ENCODE peak calls at places on chromosome 6, in seven cellular contexts. One of them, this sample, is unnamed.

GRCh38 chr6:149028767-149029405 is 282.1 kb downstream of the UST start:
- DNase-seq in IMR-90: peak; percentile 95
- DNase-seq in trophoblast cell: peak; percentile 53
- DNase-seq in mesendoderm: peak; percentile 78
- DNase-seq in neuronal stem cell: peak; percentile 77
- DNase-seq in mesenchymal stem cell: peak; percentile 83
- DNase-seq in H1: no peak
- DNase-seq in this sample: no peak

GRCh38 chr6:137234505-137234863 is 15.3 kb upstream of the IFNGR1 start:
- DNase-seq in H1: no peak
- DNase-seq in IMR-90: no peak
- DNase-seq in trophoblast cell: no peak
- DNase-seq in mesendoderm: no peak
- DNase-seq in neuronal stem cell: no peak
- DNase-seq in mesenchymal stem cell: no peak
- DNase-seq in this sample: no peak

GRCh38 chr6:90676516-90676915 is 89.6 kb upstream of the MAP3K7 start:
- DNase-seq in mesendoderm: peak; percentile 99
- DNase-seq in trophoblast cell: no peak
- DNase-seq in mesenchymal stem cell: no peak
- DNase-seq in neuronal stem cell: no peak
- DNase-seq in IMR-90: no peak
- DNase-seq in H1: peak; percentile 74
- DNase-seq in this sample: peak; percentile 90

GRCh38 chr6:24910331-24910849 is 25.4 kb downstream of the RIPOR2 start:
- DNase-seq in H1: no peak
- DNase-seq in trophoblast cell: no peak
- DNase-seq in mesenchymal stem cell: no peak
- DNase-seq in mesendoderm: peak; percentile 40
- DNase-seq in neuronal stem cell: no peak
- DNase-seq in IMR-90: no peak
- DNase-seq in this sample: peak; percentile 46

GRCh38 chr6:167798453-167798852 is 28.3 kb upstream of the AFDN start:
- DNase-seq in IMR-90: no peak
- DNase-seq in mesendoderm: peak; percentile 57
- DNase-seq in trophoblast cell: no peak
- DNase-seq in mesenchymal stem cell: no peak
- DNase-seq in neuronal stem cell: no peak
- DNase-seq in H1: no peak
- DNase-seq in this sample: no peak

GRCh38 chr6:36358235-36358915 is 21.7 kb upstream of the BNIP5 start:
- DNase-seq in trophoblast cell: no peak
- DNase-seq in mesendoderm: no peak
- DNase-seq in H1: no peak
- DNase-seq in IMR-90: peak; percentile 42
- DNase-seq in neuronal stem cell: no peak
- DNase-seq in mesenchymal stem cell: peak; percentile 32
- DNase-seq in this sample: no peak

GRCh38 chr6:55882731-55883595 is 7.6 kb upstream of the BMP5 start:
- DNase-seq in neuronal stem cell: no peak
- DNase-seq in mesendoderm: peak; percentile 59
- DNase-seq in H1: no peak
- DNase-seq in mesenchymal stem cell: peak; percentile 73
- DNase-seq in IMR-90: peak; percentile 84
- DNase-seq in trophoblast cell: peak; percentile 26
- DNase-seq in this sample: no peak

GRCh38 chr6:121865811-121866210 is 430.4 kb downstream of the GJA1 start:
- DNase-seq in neuronal stem cell: no peak
- DNase-seq in H1: no peak
- DNase-seq in mesendoderm: peak; percentile 63
- DNase-seq in IMR-90: no peak
- DNase-seq in trophoblast cell: no peak
- DNase-seq in mesenchymal stem cell: no peak
- DNase-seq in this sample: no peak

GRCh38 chr6:52160468-52161104 is 25.6 kb upstream of the IL17A start:
- DNase-seq in neuronal stem cell: no peak
- DNase-seq in H1: no peak
- DNase-seq in mesendoderm: no peak
- DNase-seq in trophoblast cell: no peak
- DNase-seq in mesenchymal stem cell: no peak
- DNase-seq in IMR-90: no peak
- DNase-seq in this sample: no peak

GRCh38 chr6:71205336-71205956 is 83.2 kb upstream of the OGFRL1 start:
- DNase-seq in mesendoderm: no peak
- DNase-seq in IMR-90: peak; percentile 51
- DNase-seq in neuronal stem cell: no peak
- DNase-seq in trophoblast cell: no peak
- DNase-seq in mesenchymal stem cell: peak; percentile 36
- DNase-seq in H1: no peak
- DNase-seq in this sample: no peak

GRCh38 chr6:43801489-43802181 is 31.6 kb downstream of the VEGFA start:
- DNase-seq in H1: no peak
- DNase-seq in neuronal stem cell: no peak
- DNase-seq in mesenchymal stem cell: no peak
- DNase-seq in trophoblast cell: no peak
- DNase-seq in IMR-90: no peak
- DNase-seq in mesendoderm: no peak
- DNase-seq in this sample: no peak

GRCh38 chr6:10332121-10332520 is 82.8 kb downstream of the TFAP2A start:
- DNase-seq in H1: no peak
- DNase-seq in mesendoderm: no peak
- DNase-seq in neuronal stem cell: no peak
- DNase-seq in IMR-90: no peak
- DNase-seq in trophoblast cell: peak; percentile 39
- DNase-seq in mesenchymal stem cell: no peak
- DNase-seq in this sample: no peak

GRCh38 chr6:83853178-83853967 is at the start of gene RIPPLY2:
- DNase-seq in IMR-90: peak; percentile 20
- DNase-seq in mesenchymal stem cell: peak; percentile 44
- DNase-seq in H1: peak; percentile 15
- DNase-seq in trophoblast cell: no peak
- DNase-seq in mesendoderm: peak; percentile 61
- DNase-seq in neuronal stem cell: peak; percentile 45
- DNase-seq in this sample: peak; percentile 65

GRCh38 chr6:128305976-128306375 is 214.4 kb downstream of the PTPRK start:
- DNase-seq in H1: no peak
- DNase-seq in neuronal stem cell: no peak
- DNase-seq in mesenchymal stem cell: no peak
- DNase-seq in mesendoderm: no peak
- DNase-seq in trophoblast cell: no peak
- DNase-seq in IMR-90: peak; percentile 45
- DNase-seq in this sample: no peak

GRCh38 chr6:150567823-150568383 is 31.8 kb upstream of the PLEKHG1 start:
- DNase-seq in neuronal stem cell: no peak
- DNase-seq in mesenchymal stem cell: no peak
- DNase-seq in mesendoderm: no peak
- DNase-seq in H1: no peak
- DNase-seq in trophoblast cell: no peak
- DNase-seq in IMR-90: no peak
- DNase-seq in this sample: no peak

GRCh38 chr6:14397518-14397901 is 279.9 kb downstream of the CD83 start:
- DNase-seq in mesendoderm: no peak
- DNase-seq in trophoblast cell: no peak
- DNase-seq in H1: no peak
- DNase-seq in IMR-90: no peak
- DNase-seq in neuronal stem cell: no peak
- DNase-seq in mesenchymal stem cell: no peak
- DNase-seq in this sample: no peak

GRCh38 chr6:166830891-166831363 is 125.4 kb downstream of the RNASET2 start:
- DNase-seq in trophoblast cell: no peak
- DNase-seq in IMR-90: no peak
- DNase-seq in mesendoderm: no peak
- DNase-seq in neuronal stem cell: no peak
- DNase-seq in H1: no peak
- DNase-seq in mesenchymal stem cell: no peak
- DNase-seq in this sample: no peak

GRCh38 chr6:71197770-71198169 is 90.8 kb upstream of the OGFRL1 start:
- DNase-seq in trophoblast cell: no peak
- DNase-seq in IMR-90: peak; percentile 81
- DNase-seq in neuronal stem cell: no peak
- DNase-seq in mesenchymal stem cell: peak; percentile 37
- DNase-seq in H1: no peak
- DNase-seq in mesendoderm: no peak
- DNase-seq in this sample: no peak

GRCh38 chr6:70108230-70108629 is 194.7 kb downstream of the COL9A1 start:
- DNase-seq in H1: no peak
- DNase-seq in trophoblast cell: no peak
- DNase-seq in mesenchymal stem cell: peak; percentile 67
- DNase-seq in mesendoderm: peak; percentile 54
- DNase-seq in neuronal stem cell: peak; percentile 57
- DNase-seq in IMR-90: peak; percentile 35
- DNase-seq in this sample: no peak

GRCh38 chr6:88662163-88662580 is 301.2 kb downstream of the RNGTT start:
- DNase-seq in IMR-90: no peak
- DNase-seq in mesenchymal stem cell: no peak
- DNase-seq in mesendoderm: no peak
- DNase-seq in trophoblast cell: no peak
- DNase-seq in H1: no peak
- DNase-seq in neuronal stem cell: no peak
- DNase-seq in this sample: no peak

GRCh38 chr6:1327630-1328029 is 15.7 kb downstream of the FOXQ1 start:
- DNase-seq in neuronal stem cell: no peak
- DNase-seq in H1: no peak
- DNase-seq in mesendoderm: no peak
- DNase-seq in trophoblast cell: no peak
- DNase-seq in mesenchymal stem cell: no peak
- DNase-seq in IMR-90: peak; percentile 30
- DNase-seq in this sample: no peak

GRCh38 chr6:1329708-1330107 is 17.8 kb downstream of the FOXQ1 start:
- DNase-seq in neuronal stem cell: no peak
- DNase-seq in IMR-90: no peak
- DNase-seq in mesendoderm: no peak
- DNase-seq in mesenchymal stem cell: no peak
- DNase-seq in H1: no peak
- DNase-seq in trophoblast cell: no peak
- DNase-seq in this sample: no peak

GRCh38 chr6:1325471-1326309 is 13.8 kb downstream of the FOXQ1 start:
- DNase-seq in mesendoderm: peak; percentile 60
- DNase-seq in mesenchymal stem cell: peak; percentile 33
- DNase-seq in trophoblast cell: no peak
- DNase-seq in H1: no peak
- DNase-seq in neuronal stem cell: no peak
- DNase-seq in IMR-90: peak; percentile 93
- DNase-seq in this sample: no peak

GRCh38 chr6:1326535-1327121 is 14.7 kb downstream of the FOXQ1 start:
- DNase-seq in IMR-90: peak; percentile 67
- DNase-seq in H1: no peak
- DNase-seq in neuronal stem cell: no peak
- DNase-seq in trophoblast cell: no peak
- DNase-seq in mesenchymal stem cell: peak; percentile 16
- DNase-seq in mesendoderm: no peak
- DNase-seq in this sample: no peak

GRCh38 chr6:1328129-1328528 is 16.2 kb downstream of the FOXQ1 start:
- DNase-seq in neuronal stem cell: no peak
- DNase-seq in H1: no peak
- DNase-seq in mesendoderm: no peak
- DNase-seq in mesenchymal stem cell: no peak
- DNase-seq in IMR-90: no peak
- DNase-seq in trophoblast cell: no peak
- DNase-seq in this sample: no peak
- H2BK5ac ChIP-seq in neuronal stem cell: no peak overlapping the region
- H2BK5ac ChIP-seq in H1: no peak overlapping the region
- H2BK5ac ChIP-seq in mesendoderm: no peak overlapping the region
- H2BK5ac ChIP-seq in mesenchymal stem cell: no peak overlapping the region
- H2BK5ac ChIP-seq in IMR-90: no peak overlapping the region
- H2BK5ac ChIP-seq in trophoblast cell: no peak overlapping the region
- H2BK5ac ChIP-seq in this sample: no peak overlapping the region

GRCh38 chr6:31765910-31766794 is 3.7 kb downstream of the SAPCD1 start:
- DNase-seq in mesendoderm: peak; percentile 76
- DNase-seq in trophoblast cell: no peak
- DNase-seq in neuronal stem cell: no peak
- DNase-seq in mesenchymal stem cell: no peak
- DNase-seq in H1: no peak
- DNase-seq in IMR-90: no peak
- DNase-seq in this sample: peak; percentile 74
- H3K9ac ChIP-seq in mesendoderm: peak overlapping the region; percentile 56
- H3K9ac ChIP-seq in trophoblast cell: no peak overlapping the region
- H3K9ac ChIP-seq in neuronal stem cell: no peak overlapping the region
- H3K9ac ChIP-seq in mesenchymal stem cell: peak overlapping the region; percentile 33
- H3K9ac ChIP-seq in H1: no peak overlapping the region
- H3K9ac ChIP-seq in IMR-90: no peak overlapping the region
- H3K9ac ChIP-seq in this sample: no peak overlapping the region

DNA sequence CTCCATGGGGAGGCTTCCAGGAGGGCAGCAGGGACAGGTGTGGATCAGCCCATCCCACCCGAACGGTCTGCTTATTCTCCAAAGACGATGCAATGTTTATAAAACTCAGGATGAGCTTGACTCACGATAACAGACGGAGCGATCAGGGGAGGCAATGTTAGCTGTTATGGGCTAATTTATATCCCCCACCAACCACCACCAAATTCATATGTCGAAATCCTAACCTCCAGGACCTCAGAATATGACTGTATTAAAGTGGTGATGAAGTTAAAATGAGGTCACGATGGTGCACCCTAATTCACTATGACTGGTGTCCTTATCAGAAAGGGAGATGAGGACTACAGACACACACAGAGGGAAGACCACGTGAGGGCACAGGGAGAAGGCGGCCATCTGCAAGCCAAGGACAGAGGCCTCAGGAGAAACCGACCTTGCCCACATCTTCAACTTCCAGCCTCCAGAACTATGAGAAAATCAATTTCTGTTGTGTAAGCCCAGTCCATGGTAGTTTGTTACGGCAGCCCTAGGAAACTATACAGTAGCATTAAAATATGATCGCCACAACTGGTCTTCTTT is 7.0 kb downstream of the ADTRP start:
- DNase-seq in IMR-90: peak; percentile 62
- DNase-seq in H1: no peak
- DNase-seq in mesendoderm: no peak
- DNase-seq in mesenchymal stem cell: peak; percentile 70
- DNase-seq in trophoblast cell: no peak
- DNase-seq in neuronal stem cell: no peak
- DNase-seq in this sample: no peak
- H2BK5ac ChIP-seq in IMR-90: peak overlapping the region; percentile 93
- H2BK5ac ChIP-seq in H1: no peak overlapping the region
- H2BK5ac ChIP-seq in mesendoderm: peak overlapping the region; percentile 94
- H2BK5ac ChIP-seq in mesenchymal stem cell: peak overlapping the region; percentile 75
- H2BK5ac ChIP-seq in trophoblast cell: no peak overlapping the region
- H2BK5ac ChIP-seq in neuronal stem cell: no peak overlapping the region
- H2BK5ac ChIP-seq in this sample: no peak overlapping the region

DNA sequence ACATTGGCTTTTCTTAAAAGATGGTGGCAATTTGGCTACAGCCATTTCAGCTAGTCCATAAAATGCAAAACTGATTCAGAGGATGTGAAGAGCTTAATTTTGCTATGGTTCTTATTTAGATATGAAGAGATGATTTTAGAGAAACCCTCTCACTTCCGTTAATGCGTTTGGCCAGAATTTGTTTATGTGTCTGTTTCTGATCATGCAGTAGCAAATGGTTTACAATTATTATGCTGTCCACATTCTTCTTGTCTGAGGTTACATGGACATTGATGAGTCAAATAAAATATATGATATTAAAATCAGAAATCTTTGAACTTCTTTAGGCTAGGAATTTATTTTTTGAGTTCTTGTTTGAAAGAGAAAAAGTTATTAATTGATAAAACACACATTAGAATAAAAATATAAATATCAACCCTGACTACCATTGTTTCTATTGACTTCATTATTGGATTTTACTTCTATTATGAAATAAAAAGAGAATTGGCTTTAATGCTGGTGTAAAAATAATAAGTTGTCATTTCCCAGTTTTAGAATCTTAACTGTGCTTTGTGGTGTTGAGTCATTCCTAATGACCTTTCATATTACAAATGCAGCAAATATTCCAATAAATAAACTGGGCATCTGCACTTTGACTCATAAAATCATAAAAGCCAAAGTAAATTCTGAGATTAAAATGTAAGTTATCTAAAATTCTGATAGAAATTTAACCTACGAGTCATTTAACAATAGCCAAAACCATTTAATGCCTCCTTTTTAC is 1286.0 kb upstream of the GJE1 start:
- DNase-seq in trophoblast cell: no peak
- DNase-seq in IMR-90: peak; percentile 72
- DNase-seq in mesendoderm: no peak
- DNase-seq in neuronal stem cell: no peak
- DNase-seq in mesenchymal stem cell: no peak
- DNase-seq in H1: no peak
- DNase-seq in this sample: no peak
- H3K9ac ChIP-seq in trophoblast cell: no peak overlapping the region
- H3K9ac ChIP-seq in IMR-90: no peak overlapping the region
- H3K9ac ChIP-seq in mesendoderm: no peak overlapping the region
- H3K9ac ChIP-seq in neuronal stem cell: no peak overlapping the region
- H3K9ac ChIP-seq in mesenchymal stem cell: peak overlapping the region; percentile 63
- H3K9ac ChIP-seq in H1: no peak overlapping the region
- H3K9ac ChIP-seq in this sample: no peak overlapping the region

This sample was measured in H9.